ENCODE peak calls at places on chromosomes 7 and 10, in six cellular contexts. One of them, this sample, is unnamed.

GRCh38 chr7:103009466-103010219 is 65.0 kb downstream of the FBXL13 start:
- DNase-seq in GM12878: no peak
- DNase-seq in K562: no peak
- DNase-seq in HepG2: no peak
- DNase-seq in H1: no peak
- DNase-seq in SK-N-SH: no peak
- DNase-seq in this sample: peak

GRCh38 chr7:133668296-133669060 is 415.6 kb downstream of the EXOC4 start:
- DNase-seq in GM12878: no peak
- DNase-seq in K562: no peak
- DNase-seq in HepG2: no peak
- DNase-seq in H1: no peak
- DNase-seq in SK-N-SH: no peak
- DNase-seq in this sample: no peak

GRCh38 chr7:7772385-7772784 is 54.0 kb upstream of the RPA3 start:
- DNase-seq in GM12878: no peak
- DNase-seq in K562: no peak
- DNase-seq in HepG2: no peak
- DNase-seq in H1: no peak
- DNase-seq in SK-N-SH: no peak
- DNase-seq in this sample: no peak

GRCh38 chr7:56074371-56074791 is 10.3 kb downstream of the SUMF2 start:
- DNase-seq in GM12878: no peak
- DNase-seq in K562: peak
- DNase-seq in HepG2: peak
- DNase-seq in H1: peak
- DNase-seq in SK-N-SH: peak
- DNase-seq in this sample: no peak

GRCh38 chr10:92690211-92691041 is 671 bp downstream of the HHEX start:
- DNase-seq in GM12878: no peak
- DNase-seq in K562: peak
- DNase-seq in HepG2: no peak
- DNase-seq in H1: peak
- DNase-seq in SK-N-SH: peak
- DNase-seq in this sample: peak

GRCh38 chr10:59809644-59809974 is 56.4 kb upstream of the MRLN start:
- DNase-seq in GM12878: no peak
- DNase-seq in K562: no peak
- DNase-seq in HepG2: no peak
- DNase-seq in H1: no peak
- DNase-seq in SK-N-SH: no peak
- DNase-seq in this sample: no peak

GRCh38 chr7:158676898-158677297 is 27.7 kb downstream of the NCAPG2 start:
- DNase-seq in GM12878: no peak
- DNase-seq in K562: peak
- DNase-seq in HepG2: no peak
- DNase-seq in H1: no peak
- DNase-seq in SK-N-SH: no peak
- DNase-seq in this sample: no peak

GRCh38 chr10:119254355-119254754 is 47.0 kb downstream of the GRK5 start:
- DNase-seq in GM12878: no peak
- DNase-seq in K562: no peak
- DNase-seq in HepG2: no peak
- DNase-seq in H1: no peak
- DNase-seq in SK-N-SH: no peak
- DNase-seq in this sample: no peak

GRCh38 chr7:127532736-127533135 is 52.7 kb downstream of the GCC1 start:
- DNase-seq in GM12878: no peak
- DNase-seq in K562: no peak
- DNase-seq in HepG2: no peak
- DNase-seq in H1: no peak
- DNase-seq in SK-N-SH: no peak
- DNase-seq in this sample: no peak

GRCh38 chr7:129612112-129613015 is 844 bp downstream of the NRF1 start:
- DNase-seq in GM12878: no peak
- DNase-seq in K562: peak
- DNase-seq in HepG2: no peak
- DNase-seq in H1: peak
- DNase-seq in SK-N-SH: peak
- DNase-seq in this sample: no peak

GRCh38 chr7:102916881-102917280 is 4.1 kb downstream of the LRRC17 start:
- DNase-seq in GM12878: no peak
- DNase-seq in K562: no peak
- DNase-seq in HepG2: no peak
- DNase-seq in H1: no peak
- DNase-seq in SK-N-SH: no peak
- DNase-seq in this sample: no peak

GRCh38 chr7:43083091-43083490 is 29.4 kb upstream of the HECW1 start:
- DNase-seq in GM12878: no peak
- DNase-seq in K562: no peak
- DNase-seq in HepG2: no peak
- DNase-seq in H1: no peak
- DNase-seq in SK-N-SH: no peak
- DNase-seq in this sample: no peak

GRCh38 chr10:85558533-85558932 is 808.1 kb downstream of the GRID1 start:
- DNase-seq in GM12878: no peak
- DNase-seq in K562: no peak
- DNase-seq in HepG2: no peak
- DNase-seq in H1: no peak
- DNase-seq in SK-N-SH: no peak
- DNase-seq in this sample: no peak

GRCh38 chr10:96416643-96417042 is 57.8 kb upstream of the OPALIN start:
- DNase-seq in GM12878: no peak
- DNase-seq in K562: no peak
- DNase-seq in HepG2: peak
- DNase-seq in H1: peak
- DNase-seq in SK-N-SH: no peak
- DNase-seq in this sample: no peak

GRCh38 chr10:130363051-130363450 is 226.9 kb downstream of the GLRX3 start:
- DNase-seq in GM12878: no peak
- DNase-seq in K562: no peak
- DNase-seq in HepG2: no peak
- DNase-seq in H1: no peak
- DNase-seq in SK-N-SH: no peak
- DNase-seq in this sample: no peak

GRCh38 chr10:88565072-88565471 is 18.0 kb downstream of the RNLS start:
- DNase-seq in GM12878: no peak
- DNase-seq in K562: no peak
- DNase-seq in HepG2: no peak
- DNase-seq in H1: no peak
- DNase-seq in SK-N-SH: peak
- DNase-seq in this sample: no peak

GRCh38 chr10:44105643-44106042 is 279.3 kb downstream of the CXCL12 start:
- DNase-seq in GM12878: no peak
- DNase-seq in K562: no peak
- DNase-seq in HepG2: no peak
- DNase-seq in H1: no peak
- DNase-seq in SK-N-SH: no peak
- DNase-seq in this sample: no peak

GRCh38 chr10:121595806-121596667 is 2.2 kb downstream of the FGFR2 start:
- DNase-seq in GM12878: no peak
- DNase-seq in K562: no peak
- DNase-seq in HepG2: no peak
- DNase-seq in H1: peak
- DNase-seq in SK-N-SH: no peak
- DNase-seq in this sample: no peak

GRCh38 chr7:106569500-106569929 is 91.4 kb downstream of the CCDC71L start:
- DNase-seq in GM12878: no peak
- DNase-seq in K562: peak
- DNase-seq in HepG2: no peak
- DNase-seq in H1: no peak
- DNase-seq in SK-N-SH: no peak
- DNase-seq in this sample: no peak

GRCh38 chr10:113820507-113820906 is 33.4 kb downstream of the DCLRE1A start:
- DNase-seq in GM12878: no peak
- DNase-seq in K562: peak
- DNase-seq in HepG2: no peak
- DNase-seq in H1: peak
- DNase-seq in SK-N-SH: peak
- DNase-seq in this sample: no peak

GRCh38 chr7:87934699-87935372 is 785 bp downstream of the ADAM22 start:
- DNase-seq in GM12878: no peak
- DNase-seq in K562: no peak
- DNase-seq in HepG2: no peak
- DNase-seq in H1: peak
- DNase-seq in SK-N-SH: peak
- DNase-seq in this sample: no peak

GRCh38 chr10:61000769-61001730 is 57.1 kb upstream of the RHOBTB1 start:
- DNase-seq in GM12878: no peak
- DNase-seq in K562: peak
- DNase-seq in HepG2: peak
- DNase-seq in H1: peak
- DNase-seq in SK-N-SH: peak
- DNase-seq in this sample: no peak
- TF ChIP-seq GABPA in GM12878: no peak
- TF ChIP-seq GABPA in K562: no peak
- TF ChIP-seq GABPA in HepG2: no peak
- TF ChIP-seq GABPA in H1: no peak
- TF ChIP-seq GABPA in SK-N-SH: no peak
- TF ChIP-seq GABPA in this sample: no peak

DNA sequence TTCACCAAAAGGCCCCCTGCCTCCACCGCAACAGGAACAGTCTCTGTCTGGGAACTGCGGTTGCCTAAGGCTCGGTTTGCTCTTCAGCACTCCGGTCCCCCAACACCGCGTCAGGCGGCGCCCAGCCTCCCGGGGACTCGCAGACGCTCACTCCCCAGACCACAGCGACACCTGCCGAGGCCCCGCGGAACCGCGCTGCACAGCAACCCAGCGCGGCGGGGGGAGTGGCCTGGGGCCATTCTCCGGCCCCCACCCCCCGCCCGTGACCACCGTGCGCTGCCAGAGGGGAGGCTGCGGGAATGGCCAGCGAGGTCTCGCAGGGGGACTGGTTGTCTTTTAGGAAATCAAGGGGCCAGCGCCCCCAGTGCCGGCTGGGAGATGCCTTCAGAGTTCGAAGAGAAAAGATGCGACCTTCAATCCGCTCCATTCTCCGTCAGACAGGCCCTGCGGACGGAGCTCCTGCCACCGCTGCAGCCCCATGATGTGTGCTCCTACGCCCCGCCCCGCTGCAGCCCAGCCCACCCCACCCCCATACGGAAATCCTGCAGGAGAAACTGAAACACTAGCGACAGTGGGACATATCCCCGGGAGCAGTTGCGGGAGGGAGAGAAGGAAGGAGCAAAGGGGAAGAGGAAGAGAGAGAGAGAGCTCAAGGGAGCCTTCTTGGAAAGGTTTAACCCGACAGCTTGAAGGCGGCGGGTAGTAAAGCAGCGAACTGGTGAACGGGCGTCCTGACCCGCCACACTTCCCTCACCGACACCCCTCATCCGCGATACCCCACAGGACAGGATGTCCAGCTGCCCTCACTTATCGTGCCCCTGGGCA is 137.4 kb upstream of the CDCA7L start:
- DNase-seq in GM12878: peak
- DNase-seq in K562: peak
- DNase-seq in HepG2: peak
- DNase-seq in H1: peak
- DNase-seq in SK-N-SH: peak
- DNase-seq in this sample: peak
- TF ChIP-seq POLR2AphosphoS5 in GM12878: no peak
- TF ChIP-seq POLR2AphosphoS5 in K562: no peak
- TF ChIP-seq POLR2AphosphoS5 in HepG2: no peak
- TF ChIP-seq POLR2AphosphoS5 in H1: no peak
- TF ChIP-seq POLR2AphosphoS5 in SK-N-SH: peak
- TF ChIP-seq POLR2AphosphoS5 in this sample: no peak

GRCh38 chr7:32206987-32207386 is 136.8 kb upstream of the PDE1C start:
- DNase-seq in GM12878: no peak
- DNase-seq in K562: peak
- DNase-seq in HepG2: peak
- DNase-seq in H1: peak
- DNase-seq in SK-N-SH: peak
- DNase-seq in this sample: no peak

GRCh38 chr7:32206488-32206887 is 136.3 kb upstream of the PDE1C start:
- DNase-seq in GM12878: no peak
- DNase-seq in K562: no peak
- DNase-seq in HepG2: no peak
- DNase-seq in H1: no peak
- DNase-seq in SK-N-SH: no peak
- DNase-seq in this sample: no peak

GRCh38 chr7:32200593-32200992 is 130.4 kb upstream of the PDE1C start:
- DNase-seq in GM12878: no peak
- DNase-seq in K562: peak
- DNase-seq in HepG2: no peak
- DNase-seq in H1: no peak
- DNase-seq in SK-N-SH: no peak
- DNase-seq in this sample: no peak

GRCh38 chr7:32204361-32205018 is 134.3 kb upstream of the PDE1C start:
- DNase-seq in GM12878: peak
- DNase-seq in K562: peak
- DNase-seq in HepG2: peak
- DNase-seq in H1: peak
- DNase-seq in SK-N-SH: peak
- DNase-seq in this sample: peak
- TF ChIP-seq GABPA in GM12878: no peak
- TF ChIP-seq GABPA in K562: no peak
- TF ChIP-seq GABPA in HepG2: no peak
- TF ChIP-seq GABPA in H1: no peak
- TF ChIP-seq GABPA in SK-N-SH: no peak
- TF ChIP-seq GABPA in this sample: no peak

DNA sequence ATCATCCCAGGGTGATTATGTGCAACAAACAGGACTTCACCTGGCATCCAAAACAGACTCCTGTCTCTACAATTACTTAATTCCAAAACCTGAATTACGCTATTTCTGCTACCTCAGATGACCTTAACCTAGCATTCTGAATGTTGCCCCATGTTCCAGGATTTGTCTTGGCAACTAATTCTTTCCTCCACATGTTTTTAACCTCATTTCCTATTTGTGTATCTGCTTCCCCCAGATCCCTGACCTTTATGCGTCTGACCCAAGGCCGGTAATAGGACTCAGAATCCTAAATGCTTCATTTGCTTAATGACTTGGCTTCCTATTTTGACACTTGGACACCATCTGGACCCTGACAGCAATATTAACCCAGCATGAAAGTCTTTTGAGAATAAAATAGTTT is 8.7 kb upstream of the ING3 start:
- DNase-seq in GM12878: no peak
- DNase-seq in K562: no peak
- DNase-seq in HepG2: no peak
- DNase-seq in H1: no peak
- DNase-seq in SK-N-SH: no peak
- DNase-seq in this sample: no peak
- TF ChIP-seq POLR2AphosphoS5 in GM12878: no peak
- TF ChIP-seq POLR2AphosphoS5 in K562: no peak
- TF ChIP-seq POLR2AphosphoS5 in HepG2: no peak
- TF ChIP-seq POLR2AphosphoS5 in H1: no peak
- TF ChIP-seq POLR2AphosphoS5 in SK-N-SH: no peak
- TF ChIP-seq POLR2AphosphoS5 in this sample: no peak